ENCODE peak calls at places on chromosomes 7 and 10, in seven cellular contexts. V, L, P, O, Z, E and S are unnamed samples.

GRCh38 chr10:114486938-114487814 is 82.9 kb upstream of the AFAP1L2 start:
- DNase-seq in V (peak; percentile 43), L (no peak), P (no peak), O (no peak), Z (no peak), E (peak; percentile 88), S (no peak)

GRCh38 chr10:97944772-97945171 is 85.6 kb downstream of the CRTAC1 start:
- DNase-seq in V (no peak), L (no peak), P (no peak), O (no peak), Z (no peak), E (no peak), S (no peak)

GRCh38 chr7:98669417-98670015 is 52.4 kb downstream of the NPTX2 start:
- DNase-seq in V (no peak), L (no peak), P (no peak), O (no peak), Z (no peak), E (no peak), S (no peak)

GRCh38 chr10:79923145-79923544 is 25.8 kb downstream of the SFTPD start:
- DNase-seq in V (no peak), L (no peak), P (no peak), O (no peak), Z (no peak), E (no peak), S (no peak)

GRCh38 chr7:4834601-4835397 is 27.0 kb downstream of the PAPOLB start:
- DNase-seq in V (no peak), L (no peak), P (no peak), O (no peak), Z (no peak), E (no peak), S (no peak)

GRCh38 chr10:42367532-42368230 is 270.7 kb downstream of the ZNF33B start:
- DNase-seq in V (peak; percentile 47), L (peak; percentile 88), P (no peak), O (no peak), Z (peak; percentile 83), E (peak; percentile 51), S (no peak)

GRCh38 chr7:1852781-1853618 is 182.9 kb downstream of the ELFN1 start:
- DNase-seq in V (peak; percentile 4), L (no peak), P (no peak), O (no peak), Z (peak; percentile 9), E (no peak), S (no peak)

GRCh38 chr7:47375590-47375989 is 206.3 kb downstream of the TNS3 start:
- DNase-seq in V (no peak), L (peak; percentile 28), P (no peak), O (no peak), Z (no peak), E (peak; percentile 25), S (no peak)

GRCh38 chr7:885261-885892 is 9.0 kb downstream of the GET4 start:
- DNase-seq in V (no peak), L (no peak), P (no peak), O (no peak), Z (no peak), E (no peak), S (no peak)

GRCh38 chr10:25805986-25806385 is 128.0 kb upstream of the MYO3A start:
- DNase-seq in V (no peak), L (no peak), P (no peak), O (no peak), Z (no peak), E (no peak), S (no peak)

GRCh38 chr10:5105626-5106025 is 11.4 kb downstream of the AKR1C3 start:
- DNase-seq in V (no peak), L (no peak), P (no peak), O (no peak), Z (no peak), E (no peak), S (no peak)

GRCh38 chr7:1850111-1850975 is 180.3 kb downstream of the ELFN1 start:
- DNase-seq in V (peak; percentile 3), L (no peak), P (no peak), O (no peak), Z (peak; percentile 11), E (no peak), S (no peak)

GRCh38 chr7:163971-164881 is 28.1 kb upstream of the FAM20C start:
- DNase-seq in V (no peak), L (no peak), P (no peak), O (no peak), Z (no peak), E (no peak), S (no peak)

GRCh38 chr7:96998333-96998732 is 7.0 kb upstream of the DLX6 start:
- DNase-seq in V (no peak), L (no peak), P (no peak), O (no peak), Z (no peak), E (no peak), S (no peak)